ENCODE peak calls at places on chromosomes 6 and 20, in ten cellular contexts. O is H9; H is K562; R is CD8-positive, alpha-beta memory T cell; D is suprapubic skin; M is psoas muscle; S is tibial nerve; J is upper lobe of right lung; K is GM23248; Z is ovary. E is an unnamed sample. For H3K4me1, the result is how much of the 10 kb centered on the place peaks cover.

GRCh38 chr20:41232971-41233926 is 84.3 kb downstream of the ZHX3 start:
- DNase-seq in O (no peak), H (no peak), R (no peak), D (no peak), M (no peak), S (no peak), J (no peak), K (peak), Z (no peak), E (no peak)

GRCh38 chr6:81476881-81477280 is 275.6 kb downstream of the TENT5A start:
- DNase-seq in O (no peak), H (no peak), R (no peak), D (no peak), M (no peak), S (no peak), J (no peak), K (peak), Z (no peak), E (no peak)

GRCh38 chr6:152948150-152948768 is 34.6 kb downstream of the FBXO5 start:
- DNase-seq in O (no peak), H (peak), R (peak), D (no peak), M (no peak), S (no peak), J (no peak), K (peak), Z (no peak), E (no peak)

GRCh38 chr20:50305636-50306477 is 115.2 kb downstream of the CEBPB start:
- DNase-seq in O (no peak), H (no peak), R (no peak), D (no peak), M (peak), S (peak), J (peak), K (peak), Z (peak), E (no peak)

GRCh38 chr6:96836579-96837137 is 619 bp downstream of the GPR63 start:
- DNase-seq in O (no peak), H (peak), R (peak), D (no peak), M (no peak), S (no peak), J (no peak), K (peak), Z (no peak), E (peak)

GRCh38 chr6:33205172-33206026 is 944 bp downstream of the HSD17B8 start:
- DNase-seq in O (no peak), H (peak), R (no peak), D (no peak), M (peak), S (no peak), J (no peak), K (peak), Z (no peak), E (peak)

GRCh38 chr6:139376054-139376355 is 1.6 kb upstream of the CITED2 start:
- DNase-seq in O (no peak), H (peak), R (no peak), D (no peak), M (no peak), S (no peak), J (peak), K (no peak), Z (no peak), E (no peak)

GRCh38 chr6:61558796-61559195 is 727.2 kb downstream of the KHDRBS2 start:
- DNase-seq in O (no peak), H (no peak), R (no peak), D (no peak), M (no peak), S (no peak), J (no peak), K (no peak), Z (no peak), E (no peak)

GRCh38 chr6:30044630-30045029 is 16.4 kb upstream of the POLR1H start:
- DNase-seq in O (no peak), H (no peak), R (no peak), D (no peak), M (no peak), S (no peak), J (no peak), K (peak), Z (no peak), E (no peak)

GRCh38 chr20:60203451-60203850 is 245.2 kb downstream of the CDH26 start:
- DNase-seq in O (no peak), H (no peak), R (no peak), D (no peak), M (no peak), S (no peak), J (no peak), K (peak), Z (no peak), E (no peak)

GRCh38 chr6:152380993-152381898 is 255.9 kb downstream of the SYNE1 start:
- DNase-seq in O (peak), H (no peak), R (no peak), D (peak), M (peak), S (peak), J (peak), K (peak), Z (peak), E (no peak)

GRCh38 chr6:49514571-49515484 is 15.1 kb downstream of the GLYATL3 start:
- DNase-seq in O (no peak), H (no peak), R (no peak), D (no peak), M (no peak), S (no peak), J (no peak), K (no peak), Z (no peak), E (no peak)

GRCh38 chr6:53310751-53311585 is 37.8 kb downstream of the ELOVL5 start:
- DNase-seq in O (no peak), H (no peak), R (no peak), D (no peak), M (no peak), S (no peak), J (no peak), K (no peak), Z (no peak), E (no peak)

GRCh38 chr6:105798057-105798456 is 288.1 kb upstream of the PRDM1 start:
- DNase-seq in O (no peak), H (no peak), R (no peak), D (no peak), M (no peak), S (no peak), J (no peak), K (peak), Z (no peak), E (no peak)

GRCh38 chr6:140480852-140481251 is 1106.4 kb upstream of the CITED2 start:
- DNase-seq in O (no peak), H (peak), R (no peak), D (no peak), M (peak), S (no peak), J (no peak), K (peak), Z (no peak), E (no peak)

GRCh38 chr6:33375143-33375649 is 16.4 kb upstream of the KIFC1 start:
- DNase-seq in O (no peak), H (no peak), R (no peak), D (peak), M (peak), S (peak), J (peak), K (peak), Z (peak), E (no peak)

GRCh38 chr6:84719152-84719551 is 45.2 kb downstream of the TBX18 start:
- DNase-seq in O (no peak), H (no peak), R (no peak), D (no peak), M (no peak), S (no peak), J (no peak), K (no peak), Z (no peak), E (no peak)

GRCh38 chr6:37994238-37994637 is 174.7 kb downstream of the ZFAND3 start:
- DNase-seq in O (no peak), H (no peak), R (no peak), D (no peak), M (no peak), S (no peak), J (no peak), K (peak), Z (no peak), E (no peak)

GRCh38 chr6:42281570-42281969 is 63.9 kb upstream of the MRPS10 start:
- DNase-seq in O (no peak), H (no peak), R (peak), D (no peak), M (no peak), S (no peak), J (no peak), K (no peak), Z (no peak), E (peak)

GRCh38 chr20:2290486-2290885 is 5.3 kb upstream of the TGM3 start:
- DNase-seq in O (no peak), H (no peak), R (no peak), D (peak), M (no peak), S (no peak), J (no peak), K (no peak), Z (no peak), E (no peak)

GRCh38 chr6:85866758-85867401 is 224.2 kb upstream of the SYNCRIP start:
- DNase-seq in O (no peak), H (no peak), R (no peak), D (no peak), M (no peak), S (no peak), J (no peak), K (peak), Z (no peak), E (no peak)

GRCh38 chr6:7542878-7543394 is 1.5 kb downstream of the DSP start:
- DNase-seq in O (peak), H (no peak), R (no peak), D (peak), M (peak), S (no peak), J (peak), K (peak), Z (peak), E (no peak)

GRCh38 chr20:47936612-47937011 is 151.3 kb upstream of the SULF2 start:
- DNase-seq in O (no peak), H (no peak), R (no peak), D (no peak), M (no peak), S (no peak), J (no peak), K (no peak), Z (no peak), E (no peak)

GRCh38 chr20:60139663-60140446 is 181.6 kb downstream of the CDH26 start:
- DNase-seq in O (no peak), H (no peak), R (no peak), D (no peak), M (no peak), S (no peak), J (no peak), K (no peak), Z (no peak), E (no peak)

GRCh38 chr20:44771172-44771535 is 25.5 kb downstream of the KCNK15 start:
- DNase-seq in O (no peak), H (no peak), R (no peak), D (no peak), M (no peak), S (no peak), J (no peak), K (no peak), Z (no peak), E (no peak)

GRCh38 chr20:4225778-4226177 is 210.4 kb upstream of the RNF24 start:
- DNase-seq in O (no peak), H (no peak), R (no peak), D (no peak), M (no peak), S (no peak), J (no peak), K (peak), Z (peak), E (no peak)

GRCh38 chr6:148747493-148748160 is 797 bp downstream of the UST start:
- DNase-seq in O (peak), H (no peak), R (peak), D (peak), M (peak), S (peak), J (peak), K (peak), Z (peak), E (peak)

GRCh38 chr20:19692685-19693119 is 65.4 kb upstream of the RIN2 start:
- DNase-seq in O (peak), H (peak), R (no peak), D (no peak), M (peak), S (peak), J (peak), K (peak), Z (peak), E (peak)

GRCh38 chr20:64242003-64242796 is 13.3 kb upstream of the PCMTD2 start:
- DNase-seq in O (no peak), H (no peak), R (no peak), D (peak), M (no peak), S (no peak), J (peak), K (no peak), Z (peak), E (no peak)

GRCh38 chr6:5249451-5250122 is 11.2 kb downstream of the LYRM4 start:
- DNase-seq in O (no peak), H (no peak), R (no peak), D (no peak), M (no peak), S (no peak), J (no peak), K (peak), Z (no peak), E (no peak)

GRCh38 chr20:34891166-34892062 is 15.0 kb downstream of the ACSS2 start:
- DNase-seq in O (no peak), H (no peak), R (no peak), D (no peak), M (no peak), S (no peak), J (no peak), K (peak), Z (no peak), E (no peak)

GRCh38 chr6:14177413-14178082 is 60.0 kb downstream of the CD83 start:
- DNase-seq in O (no peak), H (no peak), R (no peak), D (no peak), M (no peak), S (no peak), J (no peak), K (peak), Z (no peak), E (no peak)

GRCh38 chr6:53717571-53717970 is 52.0 kb upstream of the KLHL31 start:
- DNase-seq in O (no peak), H (no peak), R (no peak), D (no peak), M (no peak), S (no peak), J (no peak), K (no peak), Z (no peak), E (no peak)

GRCh38 chr20:50728981-50729874 is 2.2 kb upstream of the PARD6B start:
- DNase-seq in O (peak), H (peak), R (no peak), D (no peak), M (no peak), S (no peak), J (no peak), K (peak), Z (no peak), E (no peak)

GRCh38 chr6:64983108-64983507 is 723.9 kb downstream of the EYS start:
- DNase-seq in O (no peak), H (no peak), R (no peak), D (no peak), M (no peak), S (no peak), J (no peak), K (no peak), Z (no peak), E (no peak)

GRCh38 chr20:52190437-52191131 is 995 bp downstream of the ZFP64 start:
- DNase-seq in O (peak), H (peak), R (peak), D (no peak), M (no peak), S (no peak), J (no peak), K (peak), Z (peak), E (peak)

GRCh38 chr20:43969501-43969900 is 54.8 kb downstream of the TOX2 start:
- DNase-seq in O (no peak), H (no peak), R (no peak), D (no peak), M (no peak), S (no peak), J (peak), K (no peak), Z (no peak), E (no peak)

GRCh38 chr6:165664553-165665383 is 1.7 kb upstream of the PDE10A start:
- DNase-seq in O (no peak), H (no peak), R (no peak), D (no peak), M (no peak), S (no peak), J (no peak), K (no peak), Z (no peak), E (no peak)

GRCh38 chr6:111727041-111727440 is 121.4 kb upstream of the TRAF3IP2 start:
- DNase-seq in O (no peak), H (no peak), R (no peak), D (no peak), M (no peak), S (no peak), J (no peak), K (peak), Z (no peak), E (no peak)

GRCh38 chr6:36116943-36117342 is 13.4 kb upstream of the MAPK13 start:
- DNase-seq in O (no peak), H (peak), R (no peak), D (no peak), M (no peak), S (no peak), J (no peak), K (no peak), Z (no peak), E (no peak)

GRCh38 chr6:36118550-36119107 is 11.7 kb upstream of the MAPK13 start:
- DNase-seq in O (no peak), H (peak), R (peak), D (no peak), M (peak), S (no peak), J (no peak), K (peak), Z (no peak), E (peak)

GRCh38 chr6:36116480-36116879 is 13.8 kb upstream of the MAPK13 start:
- DNase-seq in O (no peak), H (peak), R (no peak), D (no peak), M (no peak), S (no peak), J (no peak), K (no peak), Z (no peak), E (no peak)

GRCh38 chr6:36119209-36119608 is 11.1 kb upstream of the MAPK13 start:
- DNase-seq in O (no peak), H (no peak), R (no peak), D (no peak), M (no peak), S (no peak), J (no peak), K (no peak), Z (no peak), E (no peak)

GRCh38 chr6:36117639-36118549 is 12.4 kb upstream of the MAPK13 start:
- DNase-seq in O (no peak), H (no peak), R (no peak), D (no peak), M (no peak), S (no peak), J (no peak), K (no peak), Z (no peak), E (peak)
- H3K4me1 ChIP-seq in O (under half), H (half or more), R (half or more), D (under half), M (under half), S (under half), J (under half), K (under half), Z (under half), E (half or more)

GRCh38 chr6:108676555-108676954 is 115.8 kb downstream of the FOXO3 start:
- DNase-seq in O (no peak), H (no peak), R (no peak), D (no peak), M (no peak), S (no peak), J (no peak), K (no peak), Z (no peak), E (no peak)
- H3K4me1 ChIP-seq in O (under half), H (under half), R (under half), D (under half), M (half or more), S (under half), J (half or more), K (under half), Z (under half), E (under half)

DNA sequence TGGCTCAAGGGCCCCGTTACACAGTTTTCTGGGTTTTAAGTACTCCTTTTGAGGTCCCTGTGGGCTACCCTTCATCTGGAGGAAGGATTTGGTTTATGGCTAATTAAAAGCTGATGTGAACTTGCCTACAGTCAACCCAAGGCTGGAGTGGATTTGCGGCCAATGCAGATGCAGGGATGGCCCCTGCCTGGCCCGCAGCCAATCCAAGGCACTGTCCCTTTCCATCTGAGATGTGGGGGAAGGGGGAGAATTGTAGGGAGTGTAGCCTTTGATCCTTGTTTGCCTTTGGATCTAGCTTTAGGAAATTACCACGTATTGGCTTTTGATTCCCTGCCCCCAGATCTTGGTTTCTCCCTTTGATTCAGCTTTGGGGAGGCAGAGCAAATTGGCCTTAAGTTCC is 128.0 kb upstream of the GGTLC1 start:
- DNase-seq in O (no peak), H (no peak), R (no peak), D (no peak), M (no peak), S (no peak), J (no peak), K (no peak), Z (no peak), E (no peak)
- H3K4me1 ChIP-seq in O (under half), H (under half), R (under half), D (under half), M (under half), S (under half), J (under half), K (under half), Z (under half), E (under half)

GRCh38 chr6:44199883-44200282 is 16.8 kb upstream of the MYMX start:
- DNase-seq in O (no peak), H (no peak), R (no peak), D (no peak), M (no peak), S (no peak), J (no peak), K (no peak), Z (no peak), E (no peak)
- H3K4me1 ChIP-seq in O (under half), H (under half), R (under half), D (under half), M (under half), S (under half), J (under half), K (under half), Z (under half), E (under half)

GRCh38 chr6:156796627-156797026 is 19.4 kb downstream of the ARID1B start:
- DNase-seq in O (no peak), H (no peak), R (no peak), D (no peak), M (no peak), S (no peak), J (no peak), K (no peak), Z (no peak), E (no peak)

GRCh38 chr6:156804402-156804801 is 27.2 kb downstream of the ARID1B start:
- DNase-seq in O (no peak), H (no peak), R (no peak), D (no peak), M (no peak), S (no peak), J (no peak), K (no peak), Z (no peak), E (no peak)

GRCh38 chr6:156798091-156798735 is 21.0 kb downstream of the ARID1B start:
- DNase-seq in O (no peak), H (no peak), R (no peak), D (no peak), M (no peak), S (no peak), J (no peak), K (no peak), Z (no peak), E (no peak)

GRCh38 chr6:156803353-156803752 is 26.2 kb downstream of the ARID1B start:
- DNase-seq in O (no peak), H (no peak), R (no peak), D (no peak), M (no peak), S (no peak), J (no peak), K (no peak), Z (no peak), E (no peak)

GRCh38 chr6:156801712-156802111 is 24.5 kb downstream of the ARID1B start:
- DNase-seq in O (no peak), H (no peak), R (no peak), D (no peak), M (no peak), S (no peak), J (no peak), K (no peak), Z (no peak), E (no peak)
- H3K4me1 ChIP-seq in O (under half), H (under half), R (under half), D (under half), M (under half), S (under half), J (under half), K (under half), Z (under half), E (under half)

E was measured in CD4-positive, CD25-positive, alpha-beta regulatory T cell.